ENCODE peak calls at places on chromosomes 2 and 18, in seven cellular contexts. One of them, this sample, is unnamed.

GRCh38 chr2:48315847-48316194 is 214.1 kb upstream of the STON1 start:
- DNase-seq in thyroid gland: peak; percentile 11
- DNase-seq in stomach: no peak
- DNase-seq in adrenal gland: no peak
- DNase-seq in uterus: no peak
- DNase-seq in IMR-90: no peak
- DNase-seq in HCT116: no peak
- DNase-seq in this sample: peak; percentile 13

GRCh38 chr2:122263746-122264145 is 508.3 kb downstream of the TSN start:
- DNase-seq in uterus: no peak
- DNase-seq in IMR-90: no peak
- DNase-seq in stomach: no peak
- DNase-seq in thyroid gland: no peak
- DNase-seq in adrenal gland: no peak
- DNase-seq in HCT116: no peak
- DNase-seq in this sample: no peak

GRCh38 chr2:172403402-172403801 is 24.0 kb upstream of the ITGA6 start:
- DNase-seq in adrenal gland: no peak
- DNase-seq in thyroid gland: no peak
- DNase-seq in HCT116: no peak
- DNase-seq in IMR-90: no peak
- DNase-seq in uterus: no peak
- DNase-seq in stomach: no peak
- DNase-seq in this sample: no peak

GRCh38 chr2:178304262-178304661 is 110.0 kb downstream of the OSBPL6 start:
- DNase-seq in thyroid gland: no peak
- DNase-seq in uterus: no peak
- DNase-seq in IMR-90: no peak
- DNase-seq in HCT116: no peak
- DNase-seq in stomach: no peak
- DNase-seq in adrenal gland: no peak
- DNase-seq in this sample: no peak

GRCh38 chr2:113739849-113740248 is 16.6 kb downstream of the SLC35F5 start:
- DNase-seq in IMR-90: no peak
- DNase-seq in HCT116: no peak
- DNase-seq in thyroid gland: no peak
- DNase-seq in stomach: no peak
- DNase-seq in uterus: no peak
- DNase-seq in adrenal gland: no peak
- DNase-seq in this sample: no peak

GRCh38 chr2:80549901-80550300 is 245.3 kb upstream of the LRRTM1 start:
- DNase-seq in thyroid gland: no peak
- DNase-seq in adrenal gland: no peak
- DNase-seq in IMR-90: no peak
- DNase-seq in uterus: no peak
- DNase-seq in HCT116: no peak
- DNase-seq in stomach: no peak
- DNase-seq in this sample: no peak

GRCh38 chr2:43110442-43110871 is 115.9 kb downstream of the ZFP36L2 start:
- DNase-seq in IMR-90: peak; percentile 85
- DNase-seq in adrenal gland: peak; percentile 45
- DNase-seq in HCT116: no peak
- DNase-seq in thyroid gland: no peak
- DNase-seq in uterus: no peak
- DNase-seq in stomach: no peak
- DNase-seq in this sample: peak; percentile 44

GRCh38 chr2:218476676-218477075 is 57.8 kb downstream of the VIL1 start:
- DNase-seq in stomach: no peak
- DNase-seq in HCT116: no peak
- DNase-seq in IMR-90: peak; percentile 46
- DNase-seq in thyroid gland: no peak
- DNase-seq in uterus: peak; percentile 69
- DNase-seq in adrenal gland: peak; percentile 64
- DNase-seq in this sample: peak; percentile 22

GRCh38 chr2:1613731-1614354 is 130.5 kb downstream of the PXDN start:
- DNase-seq in uterus: no peak
- DNase-seq in HCT116: no peak
- DNase-seq in thyroid gland: peak; percentile 6
- DNase-seq in IMR-90: peak; percentile 45
- DNase-seq in stomach: no peak
- DNase-seq in adrenal gland: no peak
- DNase-seq in this sample: no peak

GRCh38 chr2:96336873-96337272 is 1.3 kb downstream of the NCAPH start:
- DNase-seq in thyroid gland: no peak
- DNase-seq in IMR-90: no peak
- DNase-seq in adrenal gland: no peak
- DNase-seq in HCT116: no peak
- DNase-seq in stomach: no peak
- DNase-seq in uterus: no peak
- DNase-seq in this sample: no peak

GRCh38 chr2:62071126-62071598 is 124.8 kb upstream of the B3GNT2 start:
- DNase-seq in IMR-90: no peak
- DNase-seq in uterus: peak; percentile 36
- DNase-seq in adrenal gland: no peak
- DNase-seq in thyroid gland: no peak
- DNase-seq in HCT116: no peak
- DNase-seq in stomach: no peak
- DNase-seq in this sample: no peak

GRCh38 chr2:217707116-217707742 is 295.6 kb downstream of the TNS1 start:
- DNase-seq in uterus: peak; percentile 55
- DNase-seq in stomach: no peak
- DNase-seq in IMR-90: peak; percentile 56
- DNase-seq in HCT116: no peak
- DNase-seq in adrenal gland: peak; percentile 18
- DNase-seq in thyroid gland: peak; percentile 48
- DNase-seq in this sample: no peak

GRCh38 chr2:193141-193552 is 70.7 kb downstream of the SH3YL1 start:
- DNase-seq in uterus: no peak
- DNase-seq in HCT116: no peak
- DNase-seq in IMR-90: peak; percentile 2
- DNase-seq in thyroid gland: no peak
- DNase-seq in adrenal gland: no peak
- DNase-seq in stomach: no peak
- DNase-seq in this sample: no peak

GRCh38 chr18:6249788-6250187 is 164.9 kb downstream of the L3MBTL4 start:
- DNase-seq in adrenal gland: peak; percentile 85
- DNase-seq in uterus: no peak
- DNase-seq in stomach: no peak
- DNase-seq in IMR-90: no peak
- DNase-seq in thyroid gland: peak; percentile 91
- DNase-seq in HCT116: no peak
- DNase-seq in this sample: peak; percentile 68

GRCh38 chr2:201070966-201071304 is 536 bp downstream of the HYCC2 start:
- DNase-seq in IMR-90: no peak
- DNase-seq in uterus: no peak
- DNase-seq in HCT116: no peak
- DNase-seq in adrenal gland: no peak
- DNase-seq in thyroid gland: no peak
- DNase-seq in stomach: no peak
- DNase-seq in this sample: no peak

GRCh38 chr18:11750581-11751304 is 61.7 kb downstream of the GNAL start:
- DNase-seq in HCT116: no peak
- DNase-seq in thyroid gland: no peak
- DNase-seq in uterus: no peak
- DNase-seq in stomach: no peak
- DNase-seq in adrenal gland: no peak
- DNase-seq in IMR-90: no peak
- DNase-seq in this sample: no peak

GRCh38 chr18:8765692-8766463 is 60.5 kb downstream of the MTCL1 start:
- DNase-seq in uterus: no peak
- DNase-seq in adrenal gland: no peak
- DNase-seq in thyroid gland: no peak
- DNase-seq in IMR-90: no peak
- DNase-seq in HCT116: peak; percentile 2
- DNase-seq in stomach: no peak
- DNase-seq in this sample: no peak

GRCh38 chr2:233976690-233977294 is 59.6 kb downstream of the TRPM8 start:
- DNase-seq in HCT116: peak; percentile 62
- DNase-seq in adrenal gland: no peak
- DNase-seq in uterus: no peak
- DNase-seq in stomach: no peak
- DNase-seq in thyroid gland: no peak
- DNase-seq in IMR-90: peak; percentile 76
- DNase-seq in this sample: peak; percentile 28

DNA sequence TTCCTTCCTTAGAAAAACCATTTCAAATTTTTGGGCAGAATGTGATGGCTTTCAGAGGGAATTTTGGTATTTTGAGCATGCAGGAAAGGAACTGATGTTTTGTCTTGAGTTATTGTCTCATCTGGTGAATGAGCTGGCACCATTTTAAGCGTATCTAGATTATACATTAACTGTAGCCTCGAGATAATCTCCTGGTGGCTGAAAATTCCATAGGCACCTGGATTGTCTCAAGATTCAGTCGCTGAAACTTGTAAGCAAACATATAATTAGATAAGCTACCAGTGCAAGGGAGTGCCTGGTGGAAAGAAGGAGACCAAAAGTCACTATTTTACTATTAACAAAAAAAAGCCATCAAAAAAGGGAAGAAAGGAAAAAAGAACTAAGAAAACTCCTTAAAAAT is 687.8 kb upstream of the DDX18 start:
- DNase-seq in uterus: no peak
- DNase-seq in thyroid gland: no peak
- DNase-seq in adrenal gland: no peak
- DNase-seq in IMR-90: no peak
- DNase-seq in stomach: no peak
- DNase-seq in HCT116: no peak
- DNase-seq in this sample: no peak
- TF ChIP-seq POLR2A in uterus: no peak
- TF ChIP-seq POLR2A in thyroid gland: no peak
- TF ChIP-seq POLR2A in adrenal gland: no peak
- TF ChIP-seq POLR2A in IMR-90: no peak
- TF ChIP-seq POLR2A in stomach: no peak
- TF ChIP-seq POLR2A in HCT116: no peak
- TF ChIP-seq POLR2A in this sample: no peak

DNA sequence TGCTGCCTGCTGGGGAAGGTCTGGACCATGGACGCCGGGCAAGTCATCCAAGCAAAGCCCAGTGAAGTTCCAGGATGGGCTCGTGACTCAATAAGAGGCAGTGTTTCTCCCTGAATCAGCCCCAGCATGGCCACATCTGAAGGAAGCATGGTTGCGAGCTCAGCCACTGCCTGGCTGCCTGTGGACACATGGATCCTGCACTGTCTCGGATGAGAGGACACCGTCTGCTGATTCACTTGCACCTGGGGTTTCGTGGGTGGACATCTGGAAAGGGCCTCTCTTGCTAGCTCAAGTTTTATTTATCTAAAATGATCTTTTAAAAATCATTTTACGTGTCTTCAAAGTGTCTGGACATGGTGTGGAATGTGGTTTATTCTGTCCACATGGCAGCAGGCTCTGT is 224.8 kb upstream of the FN1 start:
- DNase-seq in stomach: no peak
- DNase-seq in IMR-90: peak; percentile 98
- DNase-seq in adrenal gland: no peak
- DNase-seq in thyroid gland: peak; percentile 7
- DNase-seq in HCT116: no peak
- DNase-seq in uterus: no peak
- DNase-seq in this sample: peak; percentile 9
- H3K4me1 ChIP-seq in stomach: no peaks in the 10 kb centered on the region
- H3K4me1 ChIP-seq in IMR-90: peaks cover 13% of the 10 kb centered on the region
- H3K4me1 ChIP-seq in adrenal gland: no peaks in the 10 kb centered on the region
- H3K4me1 ChIP-seq in thyroid gland: no peaks in the 10 kb centered on the region
- H3K4me1 ChIP-seq in HCT116: peaks cover 9% of the 10 kb centered on the region
- H3K4me1 ChIP-seq in uterus: no peaks in the 10 kb centered on the region
- H3K4me1 ChIP-seq in this sample: no peaks in the 10 kb centered on the region

DNA sequence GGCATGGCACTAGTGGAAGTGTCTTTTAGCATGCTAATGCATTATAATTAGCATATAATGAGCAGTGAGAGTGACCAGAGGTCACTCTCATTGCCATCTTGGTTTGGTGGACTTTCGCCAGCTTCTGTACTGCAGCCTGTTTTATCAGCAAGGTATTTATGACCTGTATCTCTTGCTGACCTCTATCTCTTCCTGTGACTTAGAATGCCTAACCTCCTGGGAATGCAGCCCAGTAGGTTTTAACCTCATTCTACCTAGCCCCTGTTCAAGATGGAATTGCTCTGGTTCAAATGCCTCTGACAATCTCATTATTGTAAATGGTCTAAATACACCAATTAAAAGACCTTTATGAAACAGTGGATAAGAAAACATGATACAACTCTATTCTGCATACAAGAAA is 114.2 kb upstream of the FIGN start:
- DNase-seq in HCT116: no peak
- DNase-seq in uterus: no peak
- DNase-seq in thyroid gland: no peak
- DNase-seq in IMR-90: no peak
- DNase-seq in stomach: no peak
- DNase-seq in adrenal gland: no peak
- DNase-seq in this sample: no peak
- H3K27ac ChIP-seq in HCT116: no peak overlapping the region
- H3K27ac ChIP-seq in uterus: no peak overlapping the region
- H3K27ac ChIP-seq in thyroid gland: no peak overlapping the region
- H3K27ac ChIP-seq in IMR-90: no peak overlapping the region
- H3K27ac ChIP-seq in stomach: no peak overlapping the region
- H3K27ac ChIP-seq in adrenal gland: no peak overlapping the region
- H3K27ac ChIP-seq in this sample: no peak overlapping the region

DNA sequence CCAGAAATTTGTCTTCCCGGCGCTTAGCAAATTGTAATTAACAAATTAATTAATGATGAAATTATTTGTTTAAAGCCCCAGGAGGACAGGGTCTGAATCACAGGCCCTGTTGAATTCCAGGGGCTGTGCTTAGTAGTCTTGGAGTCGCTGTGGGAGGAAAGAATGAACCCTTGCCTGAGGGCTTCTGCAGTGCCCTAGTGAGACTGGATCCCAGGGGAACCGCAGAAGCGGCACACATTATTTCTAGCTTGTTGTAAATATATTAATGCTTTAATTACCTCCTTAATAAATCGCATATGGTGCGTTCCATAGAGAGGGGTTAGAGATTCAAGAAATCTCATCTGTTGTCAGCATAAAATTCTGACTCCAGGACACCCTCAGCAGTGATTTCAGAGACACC is 235.4 kb downstream of the CELF4 start:
- DNase-seq in HCT116: no peak
- DNase-seq in uterus: no peak
- DNase-seq in stomach: no peak
- DNase-seq in IMR-90: no peak
- DNase-seq in thyroid gland: no peak
- DNase-seq in adrenal gland: no peak
- DNase-seq in this sample: no peak
- TF ChIP-seq POLR2A in HCT116: no peak
- TF ChIP-seq POLR2A in uterus: no peak
- TF ChIP-seq POLR2A in stomach: no peak
- TF ChIP-seq POLR2A in IMR-90: no peak
- TF ChIP-seq POLR2A in thyroid gland: no peak
- TF ChIP-seq POLR2A in adrenal gland: no peak
- TF ChIP-seq POLR2A in this sample: no peak

This sample was measured in body of pancreas.